ENCODE peak calls at places on chromosomes 2 and 18, in ten cellular contexts. U is IMR-90; R is SJSA1; V is sigmoid colon; S is keratinocyte; J is psoas muscle; X is neural progenitor cell; G is activated CD4-positive, alpha-beta T cell treated with anti-CD3 and anti-CD28 coated beads, Interleukin-2, amount 50 U/mL, for 4 hours; C is stimulated activated CD8-positive, alpha-beta memory T cell treated with anti-CD3 and anti-CD28 coated beads, Interleukin-4, amount 100 ng/mL, for 4 hours; T is stimulated activated CD4-positive, alpha-beta T cell treated with anti-CD3 and anti-CD28 coated beads, Interleukin-4, amount 100 ng/mL, for 4 hours. F is an unnamed sample.

GRCh38 chr18:5315838-5316237 is 20.3 kb upstream of the ZBTB14 start:
- DNase-seq in U (no peak), R (no peak), V (no peak), S (no peak), J (no peak), X (no peak), G (no peak), C (no peak), T (no peak), F (no peak)

GRCh38 chr2:69685321-69686048 is 41.9 kb upstream of the AAK1 start:
- DNase-seq in U (peak; percentile 59), R (no peak), V (no peak), S (no peak), J (no peak), X (no peak), G (no peak), C (no peak), T (no peak), F (no peak)

GRCh38 chr2:197191177-197191947 is 119.2 kb downstream of the ANKRD44 start:
- DNase-seq in U (peak; percentile 28), R (no peak), V (no peak), S (no peak), J (no peak), X (peak; percentile 60), G (no peak), C (no peak), T (no peak), F (no peak)

GRCh38 chr18:9029131-9029530 is 73.4 kb upstream of the NDUFV2 start:
- DNase-seq in U (no peak), R (no peak), V (no peak), S (no peak), J (no peak), X (no peak), G (no peak), C (no peak), T (no peak), F (no peak)

GRCh38 chr2:23379220-23379695 is 5.7 kb upstream of the KLHL29 start:
- DNase-seq in U (no peak), R (no peak), V (no peak), S (no peak), J (no peak), X (no peak), G (no peak), C (no peak), T (no peak), F (no peak)

GRCh38 chr2:71129114-71129890 is 727 bp downstream of the MCEE start:
- DNase-seq in U (peak; percentile 5), R (no peak), V (no peak), S (peak; percentile 4), J (no peak), X (no peak), G (no peak), C (no peak), T (no peak), F (no peak)

GRCh38 chr2:71531522-71532047 is 78.2 kb downstream of the DYSF start:
- DNase-seq in U (peak; percentile 25), R (no peak), V (no peak), S (peak; percentile 86), J (no peak), X (no peak), G (no peak), C (no peak), T (no peak), F (no peak)

GRCh38 chr2:132923787-132924186 is 253.8 kb upstream of the LYPD1 start:
- DNase-seq in U (peak; percentile 92), R (no peak), V (no peak), S (no peak), J (no peak), X (no peak), G (no peak), C (no peak), T (no peak), F (no peak)

GRCh38 chr18:34086370-34086769 is 138.3 kb downstream of the NOL4 start:
- DNase-seq in U (no peak), R (no peak), V (no peak), S (no peak), J (no peak), X (no peak), G (no peak), C (no peak), T (no peak), F (no peak)

GRCh38 chr2:199302851-199303250 is 154.9 kb downstream of the SATB2 start:
- DNase-seq in U (peak; percentile 51), R (peak; percentile 53), V (no peak), S (no peak), J (no peak), X (no peak), G (no peak), C (no peak), T (no peak), F (no peak)

GRCh38 chr2:14776216-14776615 is 143.7 kb downstream of the LRATD1 start:
- DNase-seq in U (no peak), R (no peak), V (no peak), S (no peak), J (no peak), X (no peak), G (no peak), C (no peak), T (no peak), F (no peak)

GRCh38 chr2:84879595-84880394 is 1.1 kb downstream of the TRABD2A start:
- DNase-seq in U (no peak), R (no peak), V (no peak), S (no peak), J (no peak), X (peak; percentile 68), G (no peak), C (no peak), T (no peak), F (no peak)

GRCh38 chr2:239526038-239526437 is 125.2 kb upstream of the HDAC4 start:
- DNase-seq in U (no peak), R (no peak), V (no peak), S (no peak), J (no peak), X (no peak), G (no peak), C (no peak), T (no peak), F (no peak)

GRCh38 chr18:22667158-22667557 is 249.4 kb upstream of the CTAGE1 start:
- DNase-seq in U (no peak), R (no peak), V (no peak), S (no peak), J (no peak), X (no peak), G (no peak), C (no peak), T (no peak), F (no peak)

GRCh38 chr18:41719808-41720207 is 235.2 kb upstream of the PIK3C3 start:
- DNase-seq in U (no peak), R (no peak), V (no peak), S (no peak), J (no peak), X (no peak), G (no peak), C (no peak), T (no peak), F (no peak)

GRCh38 chr2:236311286-236311685 is 47.1 kb upstream of the ASB18 start:
- DNase-seq in U (no peak), R (no peak), V (no peak), S (no peak), J (no peak), X (no peak), G (no peak), C (no peak), T (no peak), F (peak; percentile 44)

GRCh38 chr2:120398961-120399888 is 53.3 kb downstream of the INHBB start:
- DNase-seq in U (no peak), R (peak; percentile 88), V (peak; percentile 55), S (no peak), J (no peak), X (no peak), G (no peak), C (no peak), T (no peak), F (no peak)

GRCh38 chr2:57437077-57437476 is 609.5 kb upstream of the VRK2 start:
- DNase-seq in U (no peak), R (no peak), V (no peak), S (no peak), J (no peak), X (no peak), G (no peak), C (no peak), T (no peak), F (no peak)

GRCh38 chr2:227020416-227020815 is 143.6 kb downstream of the COL4A4 start:
- DNase-seq in U (no peak), R (no peak), V (no peak), S (no peak), J (no peak), X (no peak), G (no peak), C (no peak), T (no peak), F (no peak)

GRCh38 chr2:29139152-29139551 is 23.9 kb downstream of the CLIP4 start:
- DNase-seq in U (peak; percentile 81), R (no peak), V (no peak), S (no peak), J (no peak), X (no peak), G (no peak), C (no peak), T (no peak), F (no peak)

GRCh38 chr2:118614856-118615255 is 232.6 kb downstream of the EN1 start:
- DNase-seq in U (no peak), R (no peak), V (no peak), S (no peak), J (no peak), X (peak; percentile 32), G (no peak), C (no peak), T (no peak), F (no peak)

GRCh38 chr2:54809814-54810213 is 86.4 kb downstream of the EML6 start:
- DNase-seq in U (peak; percentile 58), R (no peak), V (no peak), S (peak; percentile 50), J (no peak), X (no peak), G (no peak), C (no peak), T (no peak), F (no peak)

GRCh38 chr2:86065512-86065911 is 40.2 kb downstream of the POLR1A start:
- DNase-seq in U (no peak), R (no peak), V (no peak), S (no peak), J (no peak), X (no peak), G (no peak), C (no peak), T (no peak), F (no peak)

GRCh38 chr2:105328281-105329196 is 996 bp downstream of the TGFBRAP1 start:
- DNase-seq in U (peak; percentile 50), R (no peak), V (peak; percentile 67), S (peak; percentile 28), J (no peak), X (no peak), G (no peak), C (no peak), T (peak; percentile 5), F (no peak)

GRCh38 chr18:37544196-37544595 is 21.4 kb downstream of the CELF4 start:
- DNase-seq in U (no peak), R (no peak), V (no peak), S (no peak), J (no peak), X (peak; percentile 77), G (no peak), C (no peak), T (no peak), F (no peak)

F was measured in osteocyte.